ENCODE peak calls at places on chromosomes 11 and 22, in five cellular contexts. One of them, this sample, is unnamed.

GRCh38 chr11:75384438-75385080 is 14.8 kb upstream of the RPS3 start:
- DNase-seq in activated CD4-positive, alpha-beta T cell treated with anti-CD3 and anti-CD28 coated beads, Interleukin-2, amount 50 U/mL, for 1 hour: peak
- DNase-seq in activated CD4-positive, CD25-positive, alpha-beta regulatory T cell: peak
- DNase-seq in stimulated activated CD4-positive, alpha-beta T cell treated with anti-CD3 and anti-CD28 coated beads, TNF-alpha, amount 100 ng/mL, for 24 hours: peak
- DNase-seq in SW 1271: peak
- DNase-seq in this sample: peak

GRCh38 chr22:27883656-27884350 is 35.3 kb downstream of the PITPNB start:
- DNase-seq in activated CD4-positive, alpha-beta T cell treated with anti-CD3 and anti-CD28 coated beads, Interleukin-2, amount 50 U/mL, for 1 hour: no peak
- DNase-seq in SW 1271: no peak
- DNase-seq in activated CD4-positive, CD25-positive, alpha-beta regulatory T cell: no peak
- DNase-seq in stimulated activated CD4-positive, alpha-beta T cell treated with anti-CD3 and anti-CD28 coated beads, TNF-alpha, amount 100 ng/mL, for 24 hours: no peak
- DNase-seq in this sample: no peak

GRCh38 chr11:61621917-61622585 is 41.2 kb upstream of the SYT7 start:
- DNase-seq in activated CD4-positive, CD25-positive, alpha-beta regulatory T cell: no peak
- DNase-seq in SW 1271: no peak
- DNase-seq in stimulated activated CD4-positive, alpha-beta T cell treated with anti-CD3 and anti-CD28 coated beads, TNF-alpha, amount 100 ng/mL, for 24 hours: no peak
- DNase-seq in activated CD4-positive, alpha-beta T cell treated with anti-CD3 and anti-CD28 coated beads, Interleukin-2, amount 50 U/mL, for 1 hour: no peak
- DNase-seq in this sample: no peak

GRCh38 chr11:78010755-78011154 is 12.3 kb downstream of the KCTD14 start:
- DNase-seq in stimulated activated CD4-positive, alpha-beta T cell treated with anti-CD3 and anti-CD28 coated beads, TNF-alpha, amount 100 ng/mL, for 24 hours: no peak
- DNase-seq in activated CD4-positive, CD25-positive, alpha-beta regulatory T cell: no peak
- DNase-seq in SW 1271: no peak
- DNase-seq in activated CD4-positive, alpha-beta T cell treated with anti-CD3 and anti-CD28 coated beads, Interleukin-2, amount 50 U/mL, for 1 hour: no peak
- DNase-seq in this sample: no peak

GRCh38 chr11:102368472-102368871 is 21.5 kb downstream of the BIRC2 start:
- DNase-seq in activated CD4-positive, CD25-positive, alpha-beta regulatory T cell: no peak
- DNase-seq in activated CD4-positive, alpha-beta T cell treated with anti-CD3 and anti-CD28 coated beads, Interleukin-2, amount 50 U/mL, for 1 hour: no peak
- DNase-seq in stimulated activated CD4-positive, alpha-beta T cell treated with anti-CD3 and anti-CD28 coated beads, TNF-alpha, amount 100 ng/mL, for 24 hours: no peak
- DNase-seq in SW 1271: no peak
- DNase-seq in this sample: no peak

GRCh38 chr11:45097721-45098493 is 48.5 kb upstream of the PRDM11 start:
- DNase-seq in activated CD4-positive, alpha-beta T cell treated with anti-CD3 and anti-CD28 coated beads, Interleukin-2, amount 50 U/mL, for 1 hour: peak
- DNase-seq in SW 1271: no peak
- DNase-seq in stimulated activated CD4-positive, alpha-beta T cell treated with anti-CD3 and anti-CD28 coated beads, TNF-alpha, amount 100 ng/mL, for 24 hours: peak
- DNase-seq in activated CD4-positive, CD25-positive, alpha-beta regulatory T cell: no peak
- DNase-seq in this sample: no peak

GRCh38 chr22:29786026-29786425 is 18.9 kb downstream of the UQCR10 start:
- DNase-seq in SW 1271: no peak
- DNase-seq in activated CD4-positive, CD25-positive, alpha-beta regulatory T cell: no peak
- DNase-seq in activated CD4-positive, alpha-beta T cell treated with anti-CD3 and anti-CD28 coated beads, Interleukin-2, amount 50 U/mL, for 1 hour: no peak
- DNase-seq in stimulated activated CD4-positive, alpha-beta T cell treated with anti-CD3 and anti-CD28 coated beads, TNF-alpha, amount 100 ng/mL, for 24 hours: no peak
- DNase-seq in this sample: no peak

GRCh38 chr11:7637447-7638157 is 35.7 kb downstream of the CYB5R2 start:
- DNase-seq in activated CD4-positive, alpha-beta T cell treated with anti-CD3 and anti-CD28 coated beads, Interleukin-2, amount 50 U/mL, for 1 hour: no peak
- DNase-seq in activated CD4-positive, CD25-positive, alpha-beta regulatory T cell: no peak
- DNase-seq in stimulated activated CD4-positive, alpha-beta T cell treated with anti-CD3 and anti-CD28 coated beads, TNF-alpha, amount 100 ng/mL, for 24 hours: no peak
- DNase-seq in SW 1271: no peak
- DNase-seq in this sample: no peak

GRCh38 chr11:35944503-35945136 is 758 bp downstream of the LDLRAD3 start:
- DNase-seq in SW 1271: no peak
- DNase-seq in activated CD4-positive, alpha-beta T cell treated with anti-CD3 and anti-CD28 coated beads, Interleukin-2, amount 50 U/mL, for 1 hour: no peak
- DNase-seq in stimulated activated CD4-positive, alpha-beta T cell treated with anti-CD3 and anti-CD28 coated beads, TNF-alpha, amount 100 ng/mL, for 24 hours: no peak
- DNase-seq in activated CD4-positive, CD25-positive, alpha-beta regulatory T cell: no peak
- DNase-seq in this sample: no peak

GRCh38 chr11:67633758-67634365 is 4.1 kb upstream of the NUDT8 start:
- DNase-seq in SW 1271: no peak
- DNase-seq in stimulated activated CD4-positive, alpha-beta T cell treated with anti-CD3 and anti-CD28 coated beads, TNF-alpha, amount 100 ng/mL, for 24 hours: no peak
- DNase-seq in activated CD4-positive, CD25-positive, alpha-beta regulatory T cell: no peak
- DNase-seq in activated CD4-positive, alpha-beta T cell treated with anti-CD3 and anti-CD28 coated beads, Interleukin-2, amount 50 U/mL, for 1 hour: no peak
- DNase-seq in this sample: no peak

GRCh38 chr11:12989428-12990242 is 19.5 kb upstream of the RASSF10 start:
- DNase-seq in activated CD4-positive, alpha-beta T cell treated with anti-CD3 and anti-CD28 coated beads, Interleukin-2, amount 50 U/mL, for 1 hour: no peak
- DNase-seq in activated CD4-positive, CD25-positive, alpha-beta regulatory T cell: no peak
- DNase-seq in stimulated activated CD4-positive, alpha-beta T cell treated with anti-CD3 and anti-CD28 coated beads, TNF-alpha, amount 100 ng/mL, for 24 hours: no peak
- DNase-seq in SW 1271: peak
- DNase-seq in this sample: no peak

GRCh38 chr22:20433191-20433590 is 4.4 kb downstream of the SCARF2 start:
- DNase-seq in SW 1271: no peak
- DNase-seq in activated CD4-positive, CD25-positive, alpha-beta regulatory T cell: no peak
- DNase-seq in activated CD4-positive, alpha-beta T cell treated with anti-CD3 and anti-CD28 coated beads, Interleukin-2, amount 50 U/mL, for 1 hour: no peak
- DNase-seq in stimulated activated CD4-positive, alpha-beta T cell treated with anti-CD3 and anti-CD28 coated beads, TNF-alpha, amount 100 ng/mL, for 24 hours: no peak
- DNase-seq in this sample: no peak

GRCh38 chr11:27995082-27995481 is 112.9 kb downstream of the KIF18A start:
- DNase-seq in stimulated activated CD4-positive, alpha-beta T cell treated with anti-CD3 and anti-CD28 coated beads, TNF-alpha, amount 100 ng/mL, for 24 hours: no peak
- DNase-seq in activated CD4-positive, CD25-positive, alpha-beta regulatory T cell: no peak
- DNase-seq in SW 1271: no peak
- DNase-seq in activated CD4-positive, alpha-beta T cell treated with anti-CD3 and anti-CD28 coated beads, Interleukin-2, amount 50 U/mL, for 1 hour: no peak
- DNase-seq in this sample: no peak

GRCh38 chr11:124070906-124071621 is 29.9 kb upstream of the OR10G7 start:
- DNase-seq in activated CD4-positive, CD25-positive, alpha-beta regulatory T cell: peak
- DNase-seq in SW 1271: peak
- DNase-seq in stimulated activated CD4-positive, alpha-beta T cell treated with anti-CD3 and anti-CD28 coated beads, TNF-alpha, amount 100 ng/mL, for 24 hours: peak
- DNase-seq in activated CD4-positive, alpha-beta T cell treated with anti-CD3 and anti-CD28 coated beads, Interleukin-2, amount 50 U/mL, for 1 hour: peak
- DNase-seq in this sample: peak

GRCh38 chr11:27619039-27619438 is 81.2 kb downstream of the BDNF start:
- DNase-seq in activated CD4-positive, alpha-beta T cell treated with anti-CD3 and anti-CD28 coated beads, Interleukin-2, amount 50 U/mL, for 1 hour: no peak
- DNase-seq in stimulated activated CD4-positive, alpha-beta T cell treated with anti-CD3 and anti-CD28 coated beads, TNF-alpha, amount 100 ng/mL, for 24 hours: no peak
- DNase-seq in activated CD4-positive, CD25-positive, alpha-beta regulatory T cell: no peak
- DNase-seq in SW 1271: no peak
- DNase-seq in this sample: no peak

GRCh38 chr22:22684605-22685561 is 40.5 kb downstream of the GGTLC2 start:
- DNase-seq in SW 1271: no peak
- DNase-seq in activated CD4-positive, CD25-positive, alpha-beta regulatory T cell: no peak
- DNase-seq in activated CD4-positive, alpha-beta T cell treated with anti-CD3 and anti-CD28 coated beads, Interleukin-2, amount 50 U/mL, for 1 hour: no peak
- DNase-seq in stimulated activated CD4-positive, alpha-beta T cell treated with anti-CD3 and anti-CD28 coated beads, TNF-alpha, amount 100 ng/mL, for 24 hours: peak
- DNase-seq in this sample: no peak

GRCh38 chr11:18798941-18799469 is 7.4 kb upstream of the PTPN5 start:
- DNase-seq in SW 1271: no peak
- DNase-seq in stimulated activated CD4-positive, alpha-beta T cell treated with anti-CD3 and anti-CD28 coated beads, TNF-alpha, amount 100 ng/mL, for 24 hours: no peak
- DNase-seq in activated CD4-positive, CD25-positive, alpha-beta regulatory T cell: no peak
- DNase-seq in activated CD4-positive, alpha-beta T cell treated with anti-CD3 and anti-CD28 coated beads, Interleukin-2, amount 50 U/mL, for 1 hour: no peak
- DNase-seq in this sample: no peak

GRCh38 chr11:18393581-18394299 is 623 bp upstream of the LDHA start:
- DNase-seq in activated CD4-positive, alpha-beta T cell treated with anti-CD3 and anti-CD28 coated beads, Interleukin-2, amount 50 U/mL, for 1 hour: no peak
- DNase-seq in activated CD4-positive, CD25-positive, alpha-beta regulatory T cell: no peak
- DNase-seq in stimulated activated CD4-positive, alpha-beta T cell treated with anti-CD3 and anti-CD28 coated beads, TNF-alpha, amount 100 ng/mL, for 24 hours: no peak
- DNase-seq in SW 1271: no peak
- DNase-seq in this sample: no peak

GRCh38 chr11:88420165-88420781 is 82.7 kb upstream of the CTSC start:
- DNase-seq in activated CD4-positive, alpha-beta T cell treated with anti-CD3 and anti-CD28 coated beads, Interleukin-2, amount 50 U/mL, for 1 hour: no peak
- DNase-seq in activated CD4-positive, CD25-positive, alpha-beta regulatory T cell: no peak
- DNase-seq in stimulated activated CD4-positive, alpha-beta T cell treated with anti-CD3 and anti-CD28 coated beads, TNF-alpha, amount 100 ng/mL, for 24 hours: no peak
- DNase-seq in SW 1271: no peak
- DNase-seq in this sample: no peak

GRCh38 chr11:4936745-4937144 is 10.7 kb downstream of the OR51A4 start:
- DNase-seq in stimulated activated CD4-positive, alpha-beta T cell treated with anti-CD3 and anti-CD28 coated beads, TNF-alpha, amount 100 ng/mL, for 24 hours: no peak
- DNase-seq in activated CD4-positive, CD25-positive, alpha-beta regulatory T cell: no peak
- DNase-seq in activated CD4-positive, alpha-beta T cell treated with anti-CD3 and anti-CD28 coated beads, Interleukin-2, amount 50 U/mL, for 1 hour: no peak
- DNase-seq in SW 1271: no peak
- DNase-seq in this sample: no peak

GRCh38 chr11:126510621-126511370 is 155.3 kb downstream of the ST3GAL4 start:
- DNase-seq in stimulated activated CD4-positive, alpha-beta T cell treated with anti-CD3 and anti-CD28 coated beads, TNF-alpha, amount 100 ng/mL, for 24 hours: no peak
- DNase-seq in activated CD4-positive, CD25-positive, alpha-beta regulatory T cell: no peak
- DNase-seq in activated CD4-positive, alpha-beta T cell treated with anti-CD3 and anti-CD28 coated beads, Interleukin-2, amount 50 U/mL, for 1 hour: no peak
- DNase-seq in SW 1271: no peak
- DNase-seq in this sample: no peak

GRCh38 chr11:128318856-128319474 is 268.4 kb downstream of the ETS1 start:
- DNase-seq in activated CD4-positive, alpha-beta T cell treated with anti-CD3 and anti-CD28 coated beads, Interleukin-2, amount 50 U/mL, for 1 hour: peak
- DNase-seq in SW 1271: no peak
- DNase-seq in activated CD4-positive, CD25-positive, alpha-beta regulatory T cell: no peak
- DNase-seq in stimulated activated CD4-positive, alpha-beta T cell treated with anti-CD3 and anti-CD28 coated beads, TNF-alpha, amount 100 ng/mL, for 24 hours: peak
- DNase-seq in this sample: no peak

GRCh38 chr11:72239849-72240460 is 4.0 kb downstream of the PHOX2A start:
- DNase-seq in activated CD4-positive, CD25-positive, alpha-beta regulatory T cell: no peak
- DNase-seq in activated CD4-positive, alpha-beta T cell treated with anti-CD3 and anti-CD28 coated beads, Interleukin-2, amount 50 U/mL, for 1 hour: no peak
- DNase-seq in stimulated activated CD4-positive, alpha-beta T cell treated with anti-CD3 and anti-CD28 coated beads, TNF-alpha, amount 100 ng/mL, for 24 hours: no peak
- DNase-seq in SW 1271: no peak
- DNase-seq in this sample: no peak

GRCh38 chr11:9438611-9439010 is 22.2 kb upstream of the ZNF143 start:
- DNase-seq in SW 1271: no peak
- DNase-seq in stimulated activated CD4-positive, alpha-beta T cell treated with anti-CD3 and anti-CD28 coated beads, TNF-alpha, amount 100 ng/mL, for 24 hours: no peak
- DNase-seq in activated CD4-positive, alpha-beta T cell treated with anti-CD3 and anti-CD28 coated beads, Interleukin-2, amount 50 U/mL, for 1 hour: no peak
- DNase-seq in activated CD4-positive, CD25-positive, alpha-beta regulatory T cell: no peak
- DNase-seq in this sample: no peak

GRCh38 chr11:22787565-22788162 is 41.9 kb downstream of the SVIP start:
- DNase-seq in SW 1271: peak
- DNase-seq in activated CD4-positive, CD25-positive, alpha-beta regulatory T cell: no peak
- DNase-seq in activated CD4-positive, alpha-beta T cell treated with anti-CD3 and anti-CD28 coated beads, Interleukin-2, amount 50 U/mL, for 1 hour: peak
- DNase-seq in stimulated activated CD4-positive, alpha-beta T cell treated with anti-CD3 and anti-CD28 coated beads, TNF-alpha, amount 100 ng/mL, for 24 hours: peak
- DNase-seq in this sample: peak

GRCh38 chr11:30131535-30131934 is 99.3 kb upstream of the FSHB start:
- DNase-seq in stimulated activated CD4-positive, alpha-beta T cell treated with anti-CD3 and anti-CD28 coated beads, TNF-alpha, amount 100 ng/mL, for 24 hours: no peak
- DNase-seq in activated CD4-positive, alpha-beta T cell treated with anti-CD3 and anti-CD28 coated beads, Interleukin-2, amount 50 U/mL, for 1 hour: no peak
- DNase-seq in SW 1271: no peak
- DNase-seq in activated CD4-positive, CD25-positive, alpha-beta regulatory T cell: no peak
- DNase-seq in this sample: no peak

GRCh38 chr22:17120281-17120680 is 879 bp downstream of the TMEM121B start:
- DNase-seq in activated CD4-positive, alpha-beta T cell treated with anti-CD3 and anti-CD28 coated beads, Interleukin-2, amount 50 U/mL, for 1 hour: peak
- DNase-seq in activated CD4-positive, CD25-positive, alpha-beta regulatory T cell: peak
- DNase-seq in SW 1271: no peak
- DNase-seq in stimulated activated CD4-positive, alpha-beta T cell treated with anti-CD3 and anti-CD28 coated beads, TNF-alpha, amount 100 ng/mL, for 24 hours: peak
- DNase-seq in this sample: no peak